ENCODE peak calls at places on chromosomes 2 and 18, in eight cellular contexts. W, O, R, T, U, X, Y and G are unnamed samples.
A peak's percentile ranks its signal among the peaks of the same experiment; 100 is the strongest.

GRCh38 chr2:157741819-157742484 is 113.3 kb upstream of the ACVR1C start:
- DNase-seq in W (no peak), O (no peak), R (no peak), T (no peak), U (no peak), X (no peak), Y (no peak), G (no peak)

GRCh38 chr2:119142822-119143221 is 15.7 kb downstream of the C1QL2 start:
- DNase-seq in W (no peak), O (no peak), R (no peak), T (no peak), U (no peak), X (no peak), Y (no peak), G (no peak)

GRCh38 chr18:57737661-57738060 is 65.5 kb downstream of the ATP8B1 start:
- DNase-seq in W (no peak), O (peak; percentile 10), R (peak; percentile 86), T (no peak), U (no peak), X (no peak), Y (peak; percentile 89), G (no peak)

GRCh38 chr2:10912076-10912731 is 470 bp downstream of the KCNF1 start:
- DNase-seq in W (no peak), O (no peak), R (no peak), T (no peak), U (no peak), X (no peak), Y (no peak), G (no peak)

GRCh38 chr2:130873700-130874346 is 37.1 kb downstream of the ARHGEF4 start:
- DNase-seq in W (no peak), O (peak; percentile 62), R (peak; percentile 79), T (peak; percentile 67), U (peak; percentile 79), X (peak; percentile 78), Y (peak; percentile 80), G (peak; percentile 72)

GRCh38 chr2:186304064-186304463 is 182.0 kb upstream of the ZC3H15 start:
- DNase-seq in W (no peak), O (no peak), R (no peak), T (no peak), U (no peak), X (no peak), Y (no peak), G (no peak)

GRCh38 chr2:157830696-157831570 is 45.2 kb downstream of the ACVR1 start:
- DNase-seq in W (no peak), O (peak; percentile 40), R (peak; percentile 60), T (no peak), U (no peak), X (no peak), Y (peak; percentile 97), G (peak; percentile 85)

GRCh38 chr2:5699963-5700362 is 7.8 kb downstream of the SOX11 start:
- DNase-seq in W (no peak), O (no peak), R (no peak), T (no peak), U (no peak), X (no peak), Y (no peak), G (no peak)

GRCh38 chr2:209642146-209642815 is 129.4 kb upstream of the UNC80 start:
- DNase-seq in W (no peak), O (no peak), R (no peak), T (no peak), U (no peak), X (no peak), Y (peak; percentile 49), G (no peak)

GRCh38 chr18:68916734-68917133 is 118.9 kb downstream of the CCDC102B start:
- DNase-seq in W (no peak), O (peak; percentile 11), R (no peak), T (no peak), U (no peak), X (no peak), Y (peak; percentile 37), G (peak; percentile 43)